ENCODE peak calls at places on chromosomes 11 and 22, in four cellular contexts. F is MCF 10A, S is mucosa of descending colon, D is suprapubic skin. H is an unnamed sample.

GRCh38 chr22:36775589-36775965 is 342 bp downstream of the IFT27 start:
- DNase-seq in F (peak), S (peak), D (peak), H (no peak)

GRCh38 chr11:82733444-82734119 is at the start of gene FAM181B:
- DNase-seq in F (no peak), S (peak), D (no peak), H (peak)

GRCh38 chr22:41417622-41418390 is 28.8 kb downstream of the TOB2 start:
- DNase-seq in F (peak), S (peak), D (peak), H (peak)

GRCh38 chr11:69638941-69639681 is 1.8 kb upstream of the CCND1 start:
- DNase-seq in F (peak), S (peak), D (peak), H (peak)

GRCh38 chr11:67542169-67542568 is 18.9 kb upstream of the CABP2 start:
- DNase-seq in F (no peak), S (no peak), D (no peak), H (no peak)

GRCh38 chr22:47622541-47622940 is 860.1 kb downstream of the TBC1D22A start:
- DNase-seq in F (no peak), S (no peak), D (peak), H (peak)

GRCh38 chr11:83140691-83141455 is 16.1 kb upstream of the PCF11 start:
- DNase-seq in F (no peak), S (no peak), D (no peak), H (no peak)

GRCh38 chr11:122523841-122524531 is 131.5 kb upstream of the UBASH3B start:
- DNase-seq in F (peak), S (no peak), D (no peak), H (no peak)

GRCh38 chr22:41512421-41513194 is 31.7 kb downstream of the POLR3H start:
- DNase-seq in F (peak), S (no peak), D (no peak), H (peak)

GRCh38 chr11:133118563-133119303 is 413.6 kb downstream of the OPCML start:
- DNase-seq in F (no peak), S (no peak), D (no peak), H (no peak)

GRCh38 chr22:29994941-29995340 is 85.3 kb upstream of the HORMAD2 start:
- DNase-seq in F (no peak), S (no peak), D (no peak), H (no peak)

GRCh38 chr22:50243704-50244419 is 961 bp downstream of the TUBGCP6 start:
- DNase-seq in F (no peak), S (no peak), D (no peak), H (no peak)

GRCh38 chr22:44648821-44649566 is 53.0 kb upstream of the PRR5 start:
- DNase-seq in F (no peak), S (peak), D (peak), H (no peak)

GRCh38 chr22:42960146-42960509 is 54.8 kb downstream of the PACSIN2 start:
- DNase-seq in F (no peak), S (no peak), D (peak), H (no peak)

GRCh38 chr22:42893366-42894150 is 36.5 kb upstream of the ARFGAP3 start:
- DNase-seq in F (no peak), S (no peak), D (no peak), H (no peak)

GRCh38 chr22:50699001-50699753 is 26.6 kb downstream of the SHANK3 start:
- DNase-seq in F (no peak), S (peak), D (peak), H (no peak)

GRCh38 chr22:40281717-40282116 is 64.6 kb upstream of the ADSL start:
- DNase-seq in F (peak), S (no peak), D (no peak), H (peak)

GRCh38 chr22:38862375-38863329 is 9.4 kb downstream of the CBX6 start:
- DNase-seq in F (no peak), S (no peak), D (no peak), H (no peak)

GRCh38 chr11:95570845-95571244 is 218.7 kb downstream of the FAM76B start:
- DNase-seq in F (no peak), S (no peak), D (no peak), H (no peak)

GRCh38 chr22:40183029-40183581 is 5.4 kb downstream of the TNRC6B start:
- DNase-seq in F (peak), S (no peak), D (no peak), H (peak)

GRCh38 chr11:103929168-103929903 is 107.1 kb upstream of the DDI1 start:
- DNase-seq in F (no peak), S (no peak), D (no peak), H (no peak)

GRCh38 chr11:74806267-74806666 is 57.6 kb downstream of the RNF169 start:
- DNase-seq in F (peak), S (no peak), D (no peak), H (no peak)

GRCh38 chr11:96963375-96963774 is 573.6 kb downstream of the JRKL start:
- DNase-seq in F (no peak), S (no peak), D (no peak), H (no peak)

GRCh38 chr11:35486934-35487333 is 38.5 kb downstream of the PAMR1 start:
- DNase-seq in F (no peak), S (no peak), D (no peak), H (no peak)

GRCh38 chr11:14578551-14578956 is 58.4 kb upstream of the PSMA1 start:
- DNase-seq in F (peak), S (no peak), D (no peak), H (no peak)

DNA sequence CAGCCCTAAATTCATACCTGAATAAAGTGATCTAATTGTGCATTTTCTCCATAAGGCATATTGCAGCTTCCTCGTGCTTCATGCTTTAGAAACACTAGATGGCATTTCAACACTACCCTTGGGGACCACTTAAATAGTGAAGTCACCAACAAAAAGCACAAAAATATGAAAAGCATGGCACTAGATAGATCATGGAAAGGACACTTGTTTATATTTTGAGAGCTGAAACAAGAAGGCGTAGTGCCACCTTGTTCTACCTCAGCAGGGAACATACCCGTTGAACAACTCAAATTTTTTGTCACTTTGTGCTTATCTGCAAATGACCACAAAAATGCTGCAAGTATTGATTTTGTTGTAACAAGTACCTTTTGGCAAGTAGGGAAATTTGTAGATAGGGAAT is 8.6 kb downstream of the TBCEL start:
- DNase-seq in F (no peak), S (no peak), D (no peak), H (no peak)
- TF ChIP-seq CTCF in F (no peak), S (no peak), D (no peak), H (no peak)

GRCh38 chr11:55726715-55727324 is 46.4 kb upstream of the OR5D13 start:
- DNase-seq in F (no peak), S (no peak), D (no peak), H (no peak)
- TF ChIP-seq CTCF in F (no peak), S (no peak), D (no peak), H (no peak)

GRCh38 chr11:61890536-61891330 is 612 bp downstream of the FADS3 start:
- DNase-seq in F (peak), S (peak), D (no peak), H (no peak)

GRCh38 chr11:61889831-61890230 is 1.5 kb downstream of the FADS3 start:
- DNase-seq in F (no peak), S (no peak), D (no peak), H (no peak)

GRCh38 chr11:61892085-61892370 is 683 bp upstream of the FADS3 start:
- DNase-seq in F (no peak), S (no peak), D (no peak), H (no peak)

GRCh38 chr11:61893981-61894380 is 2.6 kb upstream of the FADS3 start:
- DNase-seq in F (peak), S (no peak), D (no peak), H (no peak)

DNA sequence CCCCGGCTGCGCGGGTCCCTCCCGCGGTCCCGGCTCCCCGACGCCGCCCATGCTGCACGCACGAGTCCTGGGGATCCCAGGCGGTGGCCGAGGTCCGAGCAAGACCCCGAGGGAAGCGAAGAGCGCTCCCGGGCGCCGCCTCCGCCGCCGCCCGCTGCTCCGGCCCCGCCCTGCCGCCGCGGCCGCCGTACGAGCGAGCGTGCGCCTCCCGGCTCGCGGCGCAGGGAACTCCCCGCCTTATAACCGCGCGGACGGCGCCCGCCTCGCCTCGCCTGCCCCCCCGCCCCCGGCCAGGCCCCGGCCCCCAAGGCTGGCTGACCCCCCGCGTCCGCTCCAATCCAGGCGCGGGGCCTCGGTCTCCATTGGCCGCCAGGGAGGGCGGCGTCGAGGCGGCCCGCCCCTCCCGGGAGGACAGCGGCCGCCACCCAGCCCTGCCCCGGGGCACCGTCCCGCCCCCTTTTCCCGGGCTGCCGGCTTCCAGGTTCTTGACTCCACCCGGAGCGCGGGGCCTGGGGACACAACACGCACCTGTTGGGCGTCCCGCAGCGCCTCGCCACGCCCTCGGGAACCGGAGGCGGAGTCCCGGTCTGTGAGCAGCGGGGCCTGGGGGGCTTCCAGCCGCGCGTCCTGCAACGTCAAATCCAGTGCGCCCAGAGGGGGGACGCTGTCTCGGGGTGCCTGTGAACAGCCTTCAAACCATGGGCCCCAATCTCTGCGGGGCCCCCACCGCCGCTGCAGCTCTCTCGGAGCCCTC is at the start of gene FADS3:
- DNase-seq in F (peak), S (peak), D (peak), H (peak)
- TF ChIP-seq CTCF in F (no peak), S (no peak), D (no peak), H (no peak)

DNA sequence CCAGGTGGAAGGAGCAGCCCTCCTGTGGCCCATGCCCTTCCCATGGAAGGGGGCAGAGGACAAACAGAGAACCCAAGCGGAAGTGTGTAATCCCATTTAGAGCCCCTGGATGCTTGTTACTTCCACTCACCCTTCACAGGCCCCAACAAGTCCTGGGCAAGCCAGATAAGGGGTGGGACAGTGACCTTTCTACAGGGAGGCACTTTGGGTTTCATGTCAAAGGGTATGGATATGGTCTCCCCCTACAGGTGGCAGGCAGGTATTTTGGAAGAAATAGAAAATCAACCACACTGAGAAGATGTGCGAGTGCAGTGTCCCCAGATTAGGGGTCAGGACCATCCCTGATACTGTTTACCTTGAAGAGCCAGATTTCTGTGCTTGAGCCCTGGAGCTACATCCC is 11.4 kb downstream of the MPEG1 start:
- DNase-seq in F (peak), S (no peak), D (no peak), H (no peak)
- TF ChIP-seq CTCF in F (peak), S (no peak), D (no peak), H (no peak)

DNA sequence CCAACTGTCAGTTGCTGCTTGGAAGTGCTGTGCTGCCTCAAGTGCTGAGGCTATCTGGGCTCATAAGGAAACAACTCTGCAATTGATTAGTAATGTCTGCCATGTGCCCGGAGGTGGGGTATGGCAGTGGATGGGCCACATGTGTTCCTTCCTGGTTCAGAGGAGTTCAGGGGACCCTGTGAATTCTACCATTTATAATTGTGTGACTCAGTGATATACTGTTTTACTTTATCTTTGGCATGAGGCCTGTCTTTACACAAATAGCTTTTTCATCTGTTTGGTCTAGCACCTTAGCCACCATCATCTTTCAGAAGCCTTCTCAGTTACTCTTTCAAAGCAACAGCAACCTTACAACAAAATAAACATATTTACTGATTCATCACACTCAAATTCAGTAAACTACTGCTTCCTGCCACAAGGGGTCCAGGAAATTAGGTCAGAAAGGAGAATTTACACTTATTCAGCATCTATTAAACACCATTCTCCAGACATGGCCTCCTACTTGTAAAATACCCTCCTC is 20.9 kb downstream of the DKK3 start:
- DNase-seq in F (peak), S (no peak), D (no peak), H (no peak)
- TF ChIP-seq CTCF in F (peak), S (no peak), D (no peak), H (peak)

DNA sequence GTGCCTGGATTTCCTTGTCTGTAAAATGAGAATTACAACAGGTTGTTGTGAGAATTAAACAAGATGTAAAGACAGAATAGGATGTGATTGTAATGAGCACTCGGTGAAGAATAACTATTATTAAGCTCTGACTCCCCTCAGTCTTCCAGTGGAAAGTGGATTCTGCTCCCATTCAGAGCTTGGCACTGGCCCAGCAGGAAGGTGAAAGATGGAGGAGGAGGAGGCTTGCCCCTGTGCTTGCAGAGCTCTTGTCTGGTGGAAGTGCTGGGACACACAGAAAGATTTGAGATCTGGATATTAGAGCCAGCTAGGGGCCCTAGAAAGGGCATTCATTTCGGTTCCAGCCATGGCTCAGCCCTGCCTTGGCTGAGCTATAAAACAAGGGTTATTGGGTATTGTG is 28.2 kb downstream of the PHLDB1 start:
- DNase-seq in F (no peak), S (no peak), D (no peak), H (no peak)
- TF ChIP-seq CTCF in F (no peak), S (no peak), D (no peak), H (no peak)

H was measured in osteocyte.